ENCODE peak calls at places on chromosomes 1 and 21, in four cellular contexts. F, X, B and G are unnamed samples.

GRCh38 chr1:47378147-47378546 is 37.9 kb upstream of the FOXE3 start:
- DNase-seq in F (no peak), X (no peak), B (no peak), G (no peak)

GRCh38 chr1:90198616-90199015 is 203.7 kb downstream of the ZNF326 start:
- DNase-seq in F (no peak), X (no peak), B (no peak), G (no peak)

GRCh38 chr21:34669149-34669879 is 520 bp downstream of the CLIC6 start:
- DNase-seq in F (no peak), X (no peak), B (no peak), G (no peak)

GRCh38 chr1:63023182-63023581 is 239.2 kb downstream of the ATG4C start:
- DNase-seq in F (no peak), X (no peak), B (no peak), G (no peak)

GRCh38 chr1:94258873-94259331 is 21.5 kb upstream of the ARHGAP29 start:
- DNase-seq in F (peak), X (peak), B (no peak), G (peak)

GRCh38 chr1:23384312-23385058 is 14.8 kb upstream of the ZNF436 start:
- DNase-seq in F (peak), X (no peak), B (no peak), G (no peak)

GRCh38 chr1:160541622-160542302 is 18.7 kb upstream of the SLAMF6 start:
- DNase-seq in F (no peak), X (no peak), B (no peak), G (no peak)

GRCh38 chr1:13760921-13761320 is 60.9 kb downstream of the PRDM2 start:
- DNase-seq in F (no peak), X (no peak), B (no peak), G (no peak)

GRCh38 chr1:175152006-175152652 is 40.4 kb downstream of the KIAA0040 start:
- DNase-seq in F (peak), X (peak), B (peak), G (peak)

GRCh38 chr21:35234725-35235124 is 185.6 kb upstream of the RUNX1 start:
- DNase-seq in F (no peak), X (no peak), B (peak), G (no peak)

GRCh38 chr21:45302082-45303061 is 14.7 kb upstream of the POFUT2 start:
- DNase-seq in F (peak), X (no peak), B (peak), G (no peak)

GRCh38 chr1:84613026-84613425 is 38.8 kb upstream of the CTBS start:
- DNase-seq in F (no peak), X (no peak), B (no peak), G (no peak)

GRCh38 chr1:24288479-24288878 is 30.7 kb upstream of the GRHL3 start:
- DNase-seq in F (no peak), X (no peak), B (no peak), G (no peak)

GRCh38 chr1:224456637-224456953 is 22.0 kb upstream of the WDR26 start:
- DNase-seq in F (no peak), X (no peak), B (no peak), G (no peak)

GRCh38 chr1:38780133-38780532 is 79.4 kb downstream of the RRAGC start:
- DNase-seq in F (no peak), X (no peak), B (no peak), G (no peak)

GRCh38 chr1:78831731-78832360 is 174.7 kb downstream of the ADGRL4 start:
- DNase-seq in F (no peak), X (no peak), B (no peak), G (no peak)

DNA sequence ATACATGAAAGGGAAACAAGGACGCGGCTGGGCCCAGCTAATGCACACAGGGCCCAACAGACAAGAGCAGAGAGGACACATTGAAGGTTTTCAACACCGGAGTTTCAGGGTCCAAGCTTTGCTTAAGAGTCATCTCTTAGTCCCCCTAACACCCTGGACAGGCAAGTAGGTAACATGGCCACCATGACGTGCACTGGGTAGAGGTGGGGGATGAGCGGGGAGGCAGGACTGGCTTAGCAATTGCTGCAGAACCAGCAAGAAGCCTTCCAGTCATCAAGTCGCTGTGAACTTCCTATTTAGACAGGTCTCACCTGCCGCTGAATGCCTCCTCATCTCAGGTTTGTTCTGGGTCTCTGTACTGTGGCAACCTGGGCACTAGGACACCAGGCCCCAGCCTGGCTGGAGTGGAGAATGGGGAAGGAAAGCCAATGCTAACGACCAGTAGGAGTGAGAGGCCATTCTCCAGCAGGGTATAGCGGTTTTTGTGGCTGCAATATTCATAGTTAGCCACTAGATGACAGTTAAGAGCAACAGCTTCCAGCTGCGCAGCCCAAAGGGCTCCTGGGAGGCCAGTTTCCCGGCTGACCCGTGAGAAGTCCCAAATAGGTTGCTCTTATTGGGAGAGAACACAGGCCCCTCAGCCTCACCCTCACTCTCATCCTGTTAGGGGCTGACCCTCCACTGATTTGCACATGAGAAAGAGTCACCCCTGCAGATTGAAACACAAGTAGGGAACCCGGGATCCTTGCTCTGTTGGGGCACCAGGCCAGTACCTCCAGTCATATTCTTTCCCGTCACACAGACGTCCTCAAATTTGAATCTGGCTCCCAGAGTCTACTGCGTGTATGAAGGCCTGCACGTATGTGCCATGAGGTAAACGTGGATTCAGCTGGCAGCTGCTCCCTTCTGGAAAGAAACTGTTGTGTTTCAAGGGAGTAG is 6.0 kb upstream of the PIGC start:
- DNase-seq in F (peak), X (peak), B (peak), G (no peak)
- H3K4me3 ChIP-seq in F (no peak), X (no peak), B (no peak), G (no peak)

GRCh38 chr1:155127672-155128468 is at the start of gene EFNA1:
- DNase-seq in F (peak), X (peak), B (peak), G (peak)
- TF ChIP-seq POLR2A in F (peak), X (peak), B (no peak), G (peak)

GRCh38 chr1:19449454-19450228 is 35.7 kb downstream of the CAPZB start:
- DNase-seq in F (no peak), X (no peak), B (no peak), G (no peak)

GRCh38 chr1:19445417-19446342 is 39.7 kb downstream of the CAPZB start:
- DNase-seq in F (no peak), X (peak), B (no peak), G (no peak)

GRCh38 chr1:19450811-19451564 is 34.4 kb downstream of the CAPZB start:
- DNase-seq in F (no peak), X (peak), B (no peak), G (no peak)

GRCh38 chr1:19447550-19447949 is 37.8 kb downstream of the CAPZB start:
- DNase-seq in F (no peak), X (no peak), B (no peak), G (no peak)

GRCh38 chr1:19448491-19449439 is 36.6 kb downstream of the CAPZB start:
- DNase-seq in F (peak), X (peak), B (no peak), G (peak)
- H3K4me3 ChIP-seq in F (no peak), X (no peak), B (no peak), G (no peak)

GRCh38 chr1:1890506-1891348 is at the start of gene GNB1:
- DNase-seq in F (peak), X (peak), B (peak), G (peak)
- TF ChIP-seq POLR2A in F (no peak), X (no peak), B (peak), G (peak)